ENCODE peak calls at places on chromosomes 11 and 22, in seven cellular contexts. S is A549, K is cardiac fibroblast, B is astrocyte of the spinal cord, H is mucosa of descending colon, E is brain microvascular endothelial cell, Y is left ventricle myocardium inferior. C is an unnamed sample.

GRCh38 chr11:55661901-55662300 is at the start of gene OR4C6:
- DNase-seq in S (no peak), K (no peak), B (no peak), H (no peak), E (no peak), Y (no peak), C (no peak)

GRCh38 chr11:34816698-34817213 is 99.4 kb downstream of the APIP start:
- DNase-seq in S (no peak), K (no peak), B (no peak), H (no peak), E (no peak), Y (no peak), C (no peak)

GRCh38 chr11:116697639-116698038 is 75.1 kb downstream of the BUD13 start:
- DNase-seq in S (no peak), K (no peak), B (no peak), H (no peak), E (no peak), Y (no peak), C (no peak)

GRCh38 chr11:77752518-77752917 is 68.0 kb downstream of the RSF1 start:
- DNase-seq in S (no peak), K (no peak), B (no peak), H (no peak), E (peak), Y (peak), C (no peak)

GRCh38 chr11:130124096-130124495 is 35.5 kb upstream of the ST14 start:
- DNase-seq in S (peak), K (peak), B (peak), H (peak), E (peak), Y (peak), C (peak)

GRCh38 chr11:19395050-19395449 is 154.3 kb upstream of the E2F8 start:
- DNase-seq in S (no peak), K (no peak), B (no peak), H (no peak), E (no peak), Y (no peak), C (no peak)

GRCh38 chr22:47653921-47654320 is 891.5 kb downstream of the TBC1D22A start:
- DNase-seq in S (no peak), K (no peak), B (no peak), H (no peak), E (no peak), Y (no peak), C (no peak)

GRCh38 chr22:46008291-46008690 is 31.3 kb upstream of the WNT7B start:
- DNase-seq in S (no peak), K (no peak), B (no peak), H (peak), E (no peak), Y (peak), C (no peak)

GRCh38 chr11:116180806-116181600 is 591.8 kb downstream of the BUD13 start:
- DNase-seq in S (no peak), K (no peak), B (no peak), H (no peak), E (no peak), Y (no peak), C (no peak)

GRCh38 chr11:72741849-72742521 is 10.2 kb downstream of the ARAP1 start:
- DNase-seq in S (no peak), K (no peak), B (no peak), H (peak), E (no peak), Y (no peak), C (no peak)

GRCh38 chr11:48111941-48112340 is 104.7 kb upstream of the OR4B1 start:
- DNase-seq in S (no peak), K (no peak), B (no peak), H (no peak), E (no peak), Y (no peak), C (no peak)

GRCh38 chr11:134632347-134633119 is 220.5 kb upstream of the B3GAT1 start:
- DNase-seq in S (no peak), K (no peak), B (no peak), H (no peak), E (no peak), Y (no peak), C (no peak)

GRCh38 chr11:62603072-62603408 is 1.4 kb upstream of the MTA2 start:
- DNase-seq in S (no peak), K (no peak), B (no peak), H (no peak), E (no peak), Y (no peak), C (no peak)

GRCh38 chr22:18056802-18057474 is 20.9 kb upstream of the PEX26 start:
- DNase-seq in S (no peak), K (no peak), B (no peak), H (peak), E (no peak), Y (no peak), C (no peak)

GRCh38 chr11:121406291-121406690 is 45.8 kb upstream of the SORL1 start:
- DNase-seq in S (no peak), K (no peak), B (no peak), H (no peak), E (no peak), Y (no peak), C (no peak)

GRCh38 chr11:46370253-46370652 is 11.2 kb upstream of the MDK start:
- DNase-seq in S (no peak), K (no peak), B (no peak), H (no peak), E (no peak), Y (no peak), C (no peak)

GRCh38 chr22:30386608-30386959 is 627 bp downstream of the RNF215 start:
- DNase-seq in S (no peak), K (no peak), B (no peak), H (no peak), E (no peak), Y (no peak), C (no peak)

GRCh38 chr22:48943567-48944432 is 883.9 kb downstream of the BRD1 start:
- DNase-seq in S (peak), K (no peak), B (no peak), H (no peak), E (no peak), Y (no peak), C (no peak)

GRCh38 chr22:28674121-28674563 is 5.5 kb downstream of the TTC28 start:
- DNase-seq in S (no peak), K (peak), B (peak), H (no peak), E (peak), Y (no peak), C (peak)

GRCh38 chr11:64250875-64251721 is at the start of gene PLCB3:
- DNase-seq in S (no peak), K (peak), B (no peak), H (peak), E (no peak), Y (peak), C (no peak)

GRCh38 chr11:93849751-93850584 is 450 bp downstream of the VSTM5 start:
- DNase-seq in S (peak), K (peak), B (peak), H (peak), E (no peak), Y (peak), C (no peak)

GRCh38 chr22:32967285-32968101 is 90.7 kb downstream of the SYN3 start:
- DNase-seq in S (no peak), K (no peak), B (no peak), H (no peak), E (no peak), Y (no peak), C (no peak)

GRCh38 chr11:85595285-85595884 is 31.8 kb downstream of the DLG2 start:
- DNase-seq in S (peak), K (peak), B (peak), H (no peak), E (no peak), Y (no peak), C (peak)

GRCh38 chr11:125441648-125442410 is 54.2 kb downstream of the FEZ1 start:
- DNase-seq in S (no peak), K (no peak), B (no peak), H (no peak), E (no peak), Y (no peak), C (no peak)

GRCh38 chr11:68212421-68213134 is 518 bp downstream of the KMT5B start:
- DNase-seq in S (peak), K (peak), B (peak), H (peak), E (peak), Y (peak), C (peak)
- TF ChIP-seq CTCF in S (peak), K (peak), B (peak), H (no peak), E (no peak), Y (peak), C (no peak)

GRCh38 chr11:67261942-67262681 is 4.2 kb upstream of the GRK2 start:
- DNase-seq in S (no peak), K (no peak), B (no peak), H (peak), E (no peak), Y (no peak), C (no peak)
- H3K4me3 ChIP-seq in S (no peak), K (no peak), B (no peak), H (no peak), E (no peak), Y (peak), C (no peak)

GRCh38 chr11:32893947-32894827 is 1.6 kb downstream of the QSER1 start:
- DNase-seq in S (peak), K (peak), B (peak), H (no peak), E (peak), Y (no peak), C (peak)
- TF ChIP-seq CTCF in S (no peak), K (no peak), B (no peak), H (no peak), E (no peak), Y (no peak), C (no peak)

DNA sequence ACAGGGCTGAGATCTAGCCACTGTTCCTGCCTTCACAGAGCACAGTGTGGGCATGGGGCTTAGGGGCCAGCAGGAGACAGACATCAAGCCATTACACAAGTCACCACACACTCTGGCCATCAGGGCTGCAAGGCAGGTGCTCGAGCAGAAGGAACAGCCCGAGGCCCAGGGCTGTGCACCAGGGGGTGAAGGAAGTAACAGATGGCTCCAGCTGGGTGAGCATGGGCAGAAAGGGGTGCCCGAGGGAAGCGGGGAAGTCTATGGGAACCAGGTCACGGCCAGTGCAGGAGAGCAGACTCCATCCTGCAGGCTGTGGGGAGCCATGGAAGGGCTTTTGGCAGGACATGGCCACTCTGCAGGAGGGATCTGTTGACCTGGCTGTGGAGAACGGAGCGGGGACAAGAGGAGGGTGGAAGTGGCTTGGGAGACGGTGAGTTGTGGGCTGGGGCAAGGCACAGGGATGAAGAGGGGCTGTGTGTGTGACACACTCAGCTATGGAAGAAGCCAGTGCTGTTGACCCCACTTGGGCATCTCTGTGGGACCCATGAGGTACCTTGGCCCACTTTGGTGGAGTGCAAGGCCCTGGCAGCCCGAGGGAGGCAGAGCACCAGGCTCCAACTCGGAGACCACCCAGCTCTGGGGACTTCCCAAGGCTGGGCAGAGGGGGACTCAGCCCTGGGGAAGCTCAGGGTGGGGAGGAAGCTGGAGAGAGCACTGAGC is 3.6 kb downstream of the C11orf68 start:
- DNase-seq in S (no peak), K (no peak), B (no peak), H (no peak), E (no peak), Y (no peak), C (no peak)
- H3K4me3 ChIP-seq in S (no peak), K (peak), B (no peak), H (no peak), E (no peak), Y (peak), C (peak)

C was measured in HFF-Myc.